ENCODE peak calls at places on chromosomes 5 and 9, in nine cellular contexts. U, A, N, T, R, X, V, P and B are unnamed samples.

GRCh38 chr5:101894985-101895384 is 401.1 kb downstream of the SLCO4C1 start:
- DNase-seq in U (no peak), A (no peak), N (no peak), T (no peak), R (no peak), X (no peak), V (no peak), P (no peak), B (no peak)

GRCh38 chr9:89606567-89607311 is 1.9 kb downstream of the GADD45G start:
- DNase-seq in U (peak; percentile 55), A (no peak), N (no peak), T (peak; percentile 76), R (peak; percentile 74), X (no peak), V (no peak), P (no peak), B (peak; percentile 23)

GRCh38 chr5:170603578-170604565 is 100.1 kb downstream of the KCNIP1 start:
- DNase-seq in U (peak; percentile 32), A (no peak), N (no peak), T (peak; percentile 90), R (peak; percentile 83), X (peak; percentile 90), V (no peak), P (no peak), B (peak; percentile 3)

GRCh38 chr5:74198156-74198555 is 442.4 kb downstream of the ENC1 start:
- DNase-seq in U (no peak), A (no peak), N (no peak), T (no peak), R (no peak), X (no peak), V (no peak), P (no peak), B (no peak)

GRCh38 chr5:31408814-31409213 is 123.1 kb downstream of the DROSHA start:
- DNase-seq in U (no peak), A (no peak), N (no peak), T (no peak), R (peak; percentile 24), X (no peak), V (no peak), P (peak; percentile 82), B (no peak)

GRCh38 chr9:87714819-87715218 is 11.1 kb upstream of the CTSL start:
- DNase-seq in U (no peak), A (no peak), N (no peak), T (no peak), R (no peak), X (peak; percentile 41), V (peak; percentile 73), P (peak; percentile 63), B (no peak)

GRCh38 chr9:8764041-8764440 is 964.5 kb upstream of the DMAC1 start:
- DNase-seq in U (no peak), A (no peak), N (no peak), T (no peak), R (no peak), X (no peak), V (no peak), P (no peak), B (no peak)

GRCh38 chr5:39648539-39649200 is 223.9 kb upstream of the DAB2 start:
- DNase-seq in U (no peak), A (no peak), N (no peak), T (no peak), R (no peak), X (peak; percentile 46), V (no peak), P (peak; percentile 66), B (no peak)

GRCh38 chr9:6562194-6562593 is 83.3 kb downstream of the GLDC start:
- DNase-seq in U (no peak), A (no peak), N (no peak), T (no peak), R (no peak), X (no peak), V (no peak), P (no peak), B (no peak)

GRCh38 chr5:24094081-24094480 is 550.7 kb downstream of the CDH10 start:
- DNase-seq in U (no peak), A (no peak), N (no peak), T (peak; percentile 33), R (no peak), X (no peak), V (no peak), P (no peak), B (no peak)

GRCh38 chr5:107331882-107332281 is 338.9 kb downstream of the EFNA5 start:
- DNase-seq in U (no peak), A (no peak), N (no peak), T (no peak), R (no peak), X (no peak), V (no peak), P (no peak), B (no peak)

GRCh38 chr5:81779125-81779934 is 28.4 kb upstream of the SSBP2 start:
- DNase-seq in U (peak; percentile 60), A (peak; percentile 52), N (peak; percentile 52), T (no peak), R (no peak), X (no peak), V (no peak), P (no peak), B (peak; percentile 26)
- H3K27ac ChIP-seq in U (peak overlapping the region; percentile 64), A (peak overlapping the region; percentile 65), N (peak overlapping the region; percentile 61), T (no peak overlapping the region), R (no peak overlapping the region), X (no peak overlapping the region), V (peak overlapping the region; percentile 70), P (no peak overlapping the region), B (peak overlapping the region; percentile 50)

GRCh38 chr5:139404484-139404840 is 573 bp upstream of the SPATA24 start:
- DNase-seq in U (no peak), A (no peak), N (no peak), T (no peak), R (no peak), X (no peak), V (no peak), P (no peak), B (no peak)
- H3K4me3 ChIP-seq in U (peak overlapping the region; percentile 71), A (peak overlapping the region; percentile 57), N (peak overlapping the region; percentile 73), T (peak overlapping the region; percentile 59), R (peak overlapping the region; percentile 36), X (peak overlapping the region; percentile 45), V (peak overlapping the region; percentile 57), P (peak overlapping the region; percentile 67), B (peak overlapping the region; percentile 34)

GRCh38 chr5:150303660-150304411 is 1.1 kb upstream of the ARSI start:
- DNase-seq in U (no peak), A (no peak), N (no peak), T (no peak), R (no peak), X (no peak), V (no peak), P (no peak), B (no peak)
- H3K27ac ChIP-seq in U (no peak overlapping the region), A (no peak overlapping the region), N (no peak overlapping the region), T (no peak overlapping the region), R (no peak overlapping the region), X (no peak overlapping the region), V (no peak overlapping the region), P (no peak overlapping the region), B (no peak overlapping the region)

GRCh38 chr9:136684799-136685198 is 2.5 kb downstream of the AGPAT2 start:
- DNase-seq in U (no peak), A (no peak), N (no peak), T (no peak), R (no peak), X (no peak), V (no peak), P (no peak), B (no peak)
- H3K4me3 ChIP-seq in U (no peak overlapping the region), A (no peak overlapping the region), N (no peak overlapping the region), T (no peak overlapping the region), R (no peak overlapping the region), X (no peak overlapping the region), V (no peak overlapping the region), P (no peak overlapping the region), B (no peak overlapping the region)

GRCh38 chr5:156582193-156582598 is 255.2 kb downstream of the SGCD start:
- DNase-seq in U (no peak), A (no peak), N (no peak), T (no peak), R (no peak), X (no peak), V (no peak), P (no peak), B (no peak)

GRCh38 chr5:156587012-156587411 is 260.0 kb downstream of the SGCD start:
- DNase-seq in U (no peak), A (no peak), N (no peak), T (no peak), R (no peak), X (no peak), V (no peak), P (no peak), B (no peak)

GRCh38 chr5:156581725-156582124 is 254.8 kb downstream of the SGCD start:
- DNase-seq in U (no peak), A (no peak), N (no peak), T (no peak), R (no peak), X (no peak), V (no peak), P (no peak), B (no peak)

GRCh38 chr5:156585999-156586398 is 259.0 kb downstream of the SGCD start:
- DNase-seq in U (no peak), A (no peak), N (no peak), T (no peak), R (no peak), X (no peak), V (no peak), P (no peak), B (no peak)

DNA sequence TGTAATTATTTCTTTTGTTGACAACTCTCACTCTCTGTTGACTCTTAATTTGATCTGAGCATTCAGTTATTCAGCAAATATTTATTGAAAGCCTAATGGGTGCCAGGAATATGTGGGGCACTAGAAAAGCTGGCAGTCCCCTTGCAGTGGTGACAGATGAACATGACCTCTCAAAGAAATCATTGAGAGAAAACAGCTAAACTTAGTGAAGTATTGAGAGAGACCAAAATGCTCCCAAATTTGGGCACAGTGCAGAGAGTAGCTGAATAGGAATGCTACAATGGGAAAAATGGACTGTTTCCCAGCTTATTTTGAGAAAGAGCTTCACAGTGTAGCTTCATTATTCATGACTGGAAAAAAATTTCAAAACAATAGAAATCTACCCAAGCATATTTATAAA is 257.9 kb downstream of the SGCD start:
- DNase-seq in U (no peak), A (no peak), N (no peak), T (no peak), R (no peak), X (no peak), V (no peak), P (no peak), B (no peak)
- H3K27ac ChIP-seq in U (no peak overlapping the region), A (no peak overlapping the region), N (no peak overlapping the region), T (no peak overlapping the region), R (no peak overlapping the region), X (no peak overlapping the region), V (peak overlapping the region; percentile 79), P (no peak overlapping the region), B (no peak overlapping the region)